ENCODE peak calls at places on chromosomes 1 and 21, in nine cellular contexts. K is thoracic aorta, P is neural crest cell, N is GM20000, U is astrocyte of the spinal cord, L is endothelial cell, E is activated B cell treated with CpG ODN at 0.5 μM for 24 hours, O is omental fat pad, T is PC-3. X is an unnamed sample.

GRCh38 chr1:13901041-13901440 is 201.1 kb downstream of the PRDM2 start:
- DNase-seq in K (no peak), P (no peak), N (no peak), U (no peak), L (no peak), E (no peak), O (no peak), T (peak; percentile 27), X (no peak)

GRCh38 chr1:51101976-51102375 is at the start of gene C1orf185:
- DNase-seq in K (no peak), P (no peak), N (no peak), U (no peak), L (no peak), E (no peak), O (no peak), T (no peak), X (no peak)

GRCh38 chr1:235746245-235746644 is 96.7 kb upstream of the GNG4 start:
- DNase-seq in K (no peak), P (no peak), N (no peak), U (no peak), L (no peak), E (no peak), O (no peak), T (no peak), X (no peak)

GRCh38 chr21:25885880-25886279 is 151.1 kb downstream of the GABPA start:
- DNase-seq in K (no peak), P (no peak), N (no peak), U (no peak), L (no peak), E (no peak), O (no peak), T (peak; percentile 82), X (no peak)

GRCh38 chr1:162264108-162264507 is 112.5 kb downstream of the SPATA46 start:
- DNase-seq in K (no peak), P (no peak), N (no peak), U (no peak), L (no peak), E (no peak), O (no peak), T (no peak), X (no peak)

GRCh38 chr1:236303675-236304074 is 21.9 kb upstream of the ERO1B start:
- DNase-seq in K (no peak), P (no peak), N (peak; percentile 56), U (no peak), L (no peak), E (no peak), O (no peak), T (no peak), X (no peak)

GRCh38 chr1:53071167-53071865 is 9.3 kb downstream of the PODN start:
- DNase-seq in K (no peak), P (no peak), N (no peak), U (no peak), L (no peak), E (peak; percentile 7), O (peak; percentile 14), T (no peak), X (peak; percentile 7)

GRCh38 chr1:9615316-9616063 is 26.8 kb downstream of the TMEM201 start:
- DNase-seq in K (no peak), P (peak; percentile 35), N (peak; percentile 82), U (peak; percentile 22), L (peak; percentile 69), E (peak; percentile 47), O (no peak), T (peak; percentile 56), X (no peak)

GRCh38 chr1:231075497-231075896 is 35.4 kb upstream of the FAM89A start:
- DNase-seq in K (no peak), P (no peak), N (no peak), U (no peak), L (no peak), E (no peak), O (no peak), T (no peak), X (no peak)

GRCh38 chr1:110620250-110620615 is 14.1 kb upstream of the KCNA2 start:
- DNase-seq in K (no peak), P (no peak), N (peak; percentile 10), U (no peak), L (no peak), E (no peak), O (no peak), T (no peak), X (no peak)

GRCh38 chr1:44616991-44617702 is 57.1 kb downstream of the TMEM53 start:
- DNase-seq in K (no peak), P (no peak), N (peak; percentile 32), U (no peak), L (peak; percentile 20), E (no peak), O (no peak), T (no peak), X (peak; percentile 65)

GRCh38 chr21:18155508-18156193 is 89.0 kb upstream of the CHODL start:
- DNase-seq in K (no peak), P (no peak), N (no peak), U (peak; percentile 55), L (no peak), E (no peak), O (no peak), T (peak; percentile 9), X (no peak)

GRCh38 chr21:28615276-28615675 is 377.4 kb downstream of the LTN1 start:
- DNase-seq in K (no peak), P (no peak), N (no peak), U (peak; percentile 77), L (no peak), E (no peak), O (no peak), T (peak; percentile 8), X (no peak)

GRCh38 chr1:30798389-30798951 is 40.9 kb upstream of the LAPTM5 start:
- DNase-seq in K (no peak), P (no peak), N (no peak), U (no peak), L (no peak), E (no peak), O (no peak), T (no peak), X (no peak)

GRCh38 chr1:6393400-6394187 is at the start of gene ACOT7:
- DNase-seq in K (peak; percentile 55), P (peak; percentile 77), N (peak; percentile 99), U (peak; percentile 88), L (peak; percentile 82), E (peak; percentile 86), O (peak; percentile 48), T (peak; percentile 97), X (peak; percentile 67)
- TF ChIP-seq CTCF in K (no peak), P (peak; percentile 26), N (no peak), U (peak; percentile 40), L (no peak), E (no peak), O (no peak), T (peak; percentile 22), X (no peak)

DNA sequence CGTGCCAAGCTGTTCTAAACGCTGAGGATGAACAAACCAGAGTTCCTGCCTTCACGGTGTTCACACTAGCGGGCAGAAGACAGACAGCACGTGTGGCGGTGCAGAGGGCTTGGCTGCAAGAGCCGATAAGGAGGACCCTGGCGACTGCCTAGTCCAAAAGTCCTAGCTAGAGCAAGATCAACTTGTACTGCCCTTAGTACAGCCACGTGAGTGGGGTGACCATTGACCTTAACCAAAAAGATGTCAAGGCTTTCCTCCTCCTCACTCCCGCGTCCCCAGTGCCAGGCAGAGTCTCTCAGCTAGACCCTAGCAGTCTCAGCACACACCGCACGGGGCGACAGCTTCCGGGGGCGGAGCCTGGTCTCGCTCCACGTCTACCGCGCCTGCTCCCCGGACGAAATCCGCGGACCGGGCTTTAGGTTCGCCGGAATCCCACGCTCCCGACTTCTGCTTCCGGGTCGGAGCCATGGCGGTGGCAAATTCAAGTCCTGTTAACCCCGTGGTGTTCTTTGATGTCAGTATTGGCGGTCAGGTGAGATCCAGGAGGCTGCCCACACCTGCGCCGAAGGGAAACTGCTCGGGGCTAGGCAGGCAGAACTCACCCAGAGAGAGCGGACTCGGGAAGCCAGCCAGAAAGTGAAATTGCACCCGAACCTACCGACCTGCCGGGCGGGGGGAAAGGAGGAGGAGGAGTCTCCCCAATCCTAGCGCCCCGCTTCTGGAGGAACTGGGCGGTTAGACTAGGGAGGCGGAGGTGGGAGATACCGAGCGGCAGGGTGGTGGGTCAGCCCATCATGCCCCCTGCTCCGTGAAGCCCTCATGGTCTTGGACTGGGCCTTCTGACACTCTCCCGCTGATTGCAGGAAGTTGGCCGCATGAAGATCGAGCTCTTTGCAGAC is at the start of gene PPIH:
- DNase-seq in K (peak; percentile 79), P (peak; percentile 90), N (peak; percentile 88), U (peak; percentile 89), L (peak; percentile 91), E (peak; percentile 87), O (peak; percentile 79), T (peak; percentile 92), X (peak; percentile 86)
- TF ChIP-seq CTCF in K (peak; percentile 58), P (peak; percentile 43), N (no peak), U (peak; percentile 17), L (no peak), E (no peak), O (no peak), T (no peak), X (peak; percentile 30)

GRCh38 chr1:219746141-219746540 is 133.2 kb upstream of the ZC3H11B start:
- DNase-seq in K (no peak), P (no peak), N (no peak), U (no peak), L (no peak), E (no peak), O (no peak), T (no peak), X (no peak)

GRCh38 chr1:219745070-219745469 is 132.2 kb upstream of the ZC3H11B start:
- DNase-seq in K (no peak), P (no peak), N (no peak), U (peak; percentile 1), L (no peak), E (no peak), O (no peak), T (no peak), X (no peak)

DNA sequence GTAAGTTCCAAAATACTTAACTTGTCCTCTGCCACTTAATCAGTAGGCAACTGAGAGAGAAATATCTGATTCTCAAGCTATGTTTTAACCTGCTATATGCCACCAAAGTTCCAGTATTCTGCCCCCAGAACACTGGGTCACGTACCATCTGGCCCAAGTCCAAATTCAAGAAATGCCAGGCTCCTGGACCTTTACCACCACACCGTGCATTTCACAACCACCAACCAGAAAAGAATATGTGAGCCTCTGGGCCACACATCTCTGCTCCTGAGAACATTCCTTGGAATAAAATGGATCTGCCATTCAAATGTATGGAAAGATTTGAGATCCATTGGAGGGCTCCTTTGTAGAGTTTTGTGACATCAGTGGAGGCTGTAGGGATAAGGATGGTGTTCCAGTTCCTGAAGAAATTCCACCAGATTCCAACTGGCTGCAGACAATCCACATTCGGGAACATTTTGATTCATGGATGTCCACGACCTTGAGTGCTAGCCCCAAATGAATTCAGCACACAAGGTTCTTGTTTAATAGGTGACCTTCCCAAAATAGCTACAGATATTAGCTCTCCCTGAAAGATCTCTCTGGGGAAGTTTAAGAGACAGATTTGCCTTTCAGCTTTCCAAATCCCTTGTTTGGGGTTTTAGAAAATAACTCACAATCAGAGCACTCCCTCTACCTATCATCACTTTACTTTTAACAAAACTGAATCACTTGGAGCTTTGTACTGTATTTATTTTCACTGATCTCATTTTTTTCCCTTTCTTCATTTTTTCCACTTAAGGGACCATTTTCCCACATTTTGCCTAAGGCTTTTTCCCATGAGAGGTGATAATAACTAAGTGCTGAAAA is 128.3 kb upstream of the ZC3H11B start:
- DNase-seq in K (no peak), P (no peak), N (no peak), U (no peak), L (no peak), E (no peak), O (no peak), T (no peak), X (no peak)
- TF ChIP-seq CTCF in K (no peak), P (no peak), N (no peak), U (no peak), L (no peak), E (no peak), O (no peak), T (no peak), X (no peak)

GRCh38 chr21:43355925-43356289 is 71.0 kb downstream of the SIK1 start:
- DNase-seq in K (no peak), P (no peak), N (peak; percentile 65), U (no peak), L (no peak), E (no peak), O (no peak), T (no peak), X (no peak)
- TF ChIP-seq CTCF in K (no peak), P (no peak), N (peak; percentile 62), U (no peak), L (no peak), E (no peak), O (no peak), T (no peak), X (peak; percentile 21)

X was measured in progenitor cell of endocrine pancreas.